ENCODE peak calls at places on chromosomes 11 and 22, in seven cellular contexts. K is GM06990, S is thoracic aorta, N is lower lobe of right lung, E is fibroblast of lung, O is fibroblast of mammary gland, J is brain microvascular endothelial cell. H is an unnamed sample.

GRCh38 chr11:109303342-109303741 is 118.6 kb upstream of the C11orf87 start:
- DNase-seq in J (no peak), N (no peak), E (no peak), O (no peak), K (no peak), S (no peak), H (peak; percentile 52)

GRCh38 chr22:46123694-46124382 is 26.5 kb upstream of the PPARA start:
- DNase-seq in O (no peak), S (no peak), J (no peak), N (no peak), E (no peak), K (no peak), H (no peak)

GRCh38 chr22:11627798-11628650 is 3900.0 kb upstream of the OR11H1 start:
- DNase-seq in J (no peak), N (no peak), O (no peak), E (no peak), S (no peak), K (no peak), H (no peak)

GRCh38 chr11:104104201-104104600 is 59.7 kb downstream of the PDGFD start:
- DNase-seq in E (no peak), S (no peak), N (no peak), K (no peak), J (no peak), O (no peak), H (no peak)

GRCh38 chr11:65577756-65578109 is 1.9 kb downstream of the EHBP1L1 start:
- DNase-seq in N (no peak), K (no peak), J (no peak), O (no peak), S (no peak), E (no peak), H (no peak)

GRCh38 chr22:37239336-37240239 is 4.5 kb downstream of the RAC2 start:
- DNase-seq in K (no peak), O (no peak), S (no peak), N (peak; percentile 33), J (no peak), E (no peak), H (no peak)

GRCh38 chr11:64413417-64413816 is 54.5 kb downstream of the RPS6KA4 start:
- DNase-seq in J (no peak), O (no peak), N (no peak), S (no peak), K (no peak), E (no peak), H (no peak)

GRCh38 chr11:132318421-132319157 is 948.2 kb downstream of the NTM start:
- DNase-seq in K (no peak), O (no peak), E (peak; percentile 82), S (no peak), N (no peak), J (peak; percentile 79), H (peak; percentile 84)

GRCh38 chr11:7364660-7365059 is 113.0 kb downstream of the SYT9 start:
- DNase-seq in N (no peak), O (no peak), K (no peak), E (no peak), S (no peak), J (no peak), H (no peak)

GRCh38 chr11:19679952-19680823 is 32.4 kb upstream of the NAV2 start:
- DNase-seq in E (peak; percentile 98), N (peak; percentile 79), S (peak; percentile 81), O (peak; percentile 99), K (no peak), J (peak; percentile 98), H (peak; percentile 96)

GRCh38 chr11:110415081-110415480 is 14.7 kb upstream of the FDX1 start:
- DNase-seq in S (no peak), K (no peak), O (no peak), N (no peak), E (no peak), J (no peak), H (no peak)

GRCh38 chr11:67648796-67649613 is 1.5 kb downstream of the ACY3 start:
- DNase-seq in O (no peak), N (no peak), K (peak; percentile 85), S (no peak), E (no peak), J (no peak), H (no peak)

GRCh38 chr11:83521647-83522596 is 235.8 kb upstream of the CCDC90B start:
- DNase-seq in S (no peak), K (no peak), O (peak; percentile 49), N (no peak), J (peak; percentile 12), E (peak; percentile 7), H (peak; percentile 25)

GRCh38 chr11:13465909-13466371 is 2.9 kb upstream of the BTBD10 start:
- DNase-seq in E (peak; percentile 38), K (no peak), O (peak; percentile 61), N (no peak), S (no peak), J (peak; percentile 35), H (peak; percentile 52)

GRCh38 chr11:86499723-86500129 is 125.0 kb downstream of the CCDC81 start:
- DNase-seq in N (no peak), E (no peak), S (no peak), J (no peak), O (no peak), K (no peak), H (no peak)

GRCh38 chr22:19524170-19525115 is at the start of gene CLDN5:
- DNase-seq in S (no peak), O (no peak), K (no peak), J (no peak), N (peak; percentile 60), E (peak; percentile 21), H (peak; percentile 23)

GRCh38 chr11:122215244-122215992 is 99.4 kb upstream of the BLID start:
- DNase-seq in J (peak; percentile 98), O (peak; percentile 94), E (peak; percentile 99), S (peak; percentile 36), K (peak; percentile 28), N (peak; percentile 70), H (peak; percentile 52)

GRCh38 chr22:46676479-46676878 is 56.3 kb downstream of the GRAMD4 start:
- DNase-seq in E (no peak), J (no peak), S (no peak), N (no peak), K (no peak), O (no peak), H (no peak)

GRCh38 chr22:21642584-21643448 is 714 bp downstream of the SDF2L1 start:
- DNase-seq in E (peak; percentile 37), S (no peak), K (peak; percentile 73), N (peak; percentile 58), O (peak; percentile 43), J (peak; percentile 43), H (peak; percentile 67)

DNA sequence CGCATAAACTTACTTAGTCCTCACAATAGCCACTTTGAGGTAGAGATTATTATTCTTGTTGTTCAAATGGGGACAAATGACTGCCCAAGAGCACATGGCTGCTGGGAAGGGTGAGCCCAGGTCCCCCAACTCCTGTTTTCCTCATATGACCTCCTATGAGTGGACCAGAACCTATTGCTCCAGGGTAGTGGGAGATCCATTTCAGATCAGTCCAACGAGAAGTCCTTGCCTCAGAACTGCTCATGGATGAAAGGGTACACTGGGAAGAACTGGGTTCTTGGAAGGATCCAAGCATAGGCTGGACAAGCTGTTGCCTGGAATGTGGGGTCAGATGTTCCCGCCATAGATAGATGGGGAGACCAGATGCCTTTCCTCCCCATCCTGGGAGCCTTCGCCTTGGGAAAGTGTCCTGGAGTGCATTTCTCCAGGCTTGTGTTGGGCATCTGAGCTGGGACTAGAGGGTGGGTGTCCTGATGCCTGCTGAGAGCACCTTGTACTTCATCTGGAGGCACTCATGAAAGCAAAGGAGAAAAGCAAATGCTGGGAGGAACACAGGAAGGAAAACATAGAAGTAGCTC is 146.3 kb upstream of the B3GAT1 start:
- DNase-seq in O (no peak), S (no peak), K (no peak), N (no peak), J (no peak), E (no peak), H (no peak)
- TF ChIP-seq CTCF in O (no peak), S (no peak), K (no peak), N (no peak), J (no peak), E (no peak), H (no peak)

DNA sequence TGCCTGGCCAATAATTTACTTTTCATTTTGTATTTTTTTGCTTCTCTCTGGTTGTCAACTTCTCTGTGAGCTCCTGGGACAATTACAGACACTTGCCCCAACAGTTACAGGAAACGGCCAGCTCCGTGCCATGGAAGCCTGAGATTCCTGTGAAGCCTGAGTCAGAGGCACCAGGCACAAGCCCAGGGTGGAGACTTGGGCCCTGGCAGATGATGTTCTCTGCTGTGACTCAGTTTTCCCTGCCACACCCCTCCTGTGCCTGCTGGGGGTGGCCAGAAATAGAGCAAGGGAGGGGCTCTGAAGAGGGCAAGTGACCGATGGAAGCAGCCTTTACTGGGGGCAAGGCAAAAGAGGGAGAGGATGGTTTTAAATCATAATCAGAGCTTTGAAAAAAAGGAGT is 4.9 kb downstream of the ATP5MGL start:
- DNase-seq in O (peak; percentile 92), N (no peak), E (peak; percentile 93), K (no peak), S (peak; percentile 84), J (peak; percentile 85), H (peak; percentile 95)
- H3K4me3 ChIP-seq in O (no peak overlapping the region), N (no peak overlapping the region), E (no peak overlapping the region), K (no peak overlapping the region), S (no peak overlapping the region), J (no peak overlapping the region), H (no peak overlapping the region)

DNA sequence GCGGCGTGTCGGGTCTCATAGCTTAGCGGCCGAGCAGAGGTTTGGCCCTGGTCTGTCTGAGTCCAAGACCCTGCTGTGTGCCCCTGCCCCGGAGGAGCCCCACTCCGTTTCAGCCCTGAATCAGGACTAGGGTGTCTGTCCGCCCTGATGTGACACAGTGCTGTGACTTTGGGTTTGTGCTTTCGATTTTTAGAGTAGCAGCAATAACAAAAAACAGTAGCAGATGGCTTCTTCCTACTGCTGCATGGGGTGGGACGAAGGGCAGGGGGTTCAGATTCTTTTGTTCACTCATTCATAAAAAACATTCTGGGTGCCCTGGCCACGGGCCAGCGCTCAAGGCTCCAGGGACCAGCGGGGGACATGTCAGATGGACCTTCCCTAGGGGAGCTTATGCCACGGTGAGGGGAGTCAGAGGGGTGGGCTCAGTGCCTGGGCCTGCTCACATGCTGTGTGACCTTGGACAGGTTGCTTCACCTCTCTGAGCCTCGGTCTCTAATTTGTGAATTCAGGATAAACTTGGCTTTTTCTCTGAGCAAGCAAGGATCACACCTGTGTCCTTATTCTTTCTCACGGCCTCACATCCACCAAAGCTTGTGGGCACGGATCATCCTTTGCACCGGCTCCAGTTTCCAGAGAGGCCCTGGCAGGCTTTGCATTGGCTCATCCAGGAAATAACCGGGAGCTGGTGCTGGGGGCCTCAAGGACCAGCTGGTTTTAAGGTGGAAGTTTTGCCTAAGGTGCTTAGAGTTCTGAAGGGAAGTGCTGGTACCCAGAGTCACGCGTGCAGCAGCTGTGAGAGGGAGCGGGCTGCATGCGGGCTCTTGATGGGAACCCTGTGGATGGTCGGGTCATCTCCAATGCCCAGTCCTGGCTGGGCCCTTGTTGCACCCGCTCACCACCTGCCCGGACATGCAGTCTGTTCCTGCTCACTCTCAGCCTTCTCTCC is 24.4 kb upstream of the PRR5 start:
- DNase-seq in K (no peak), J (no peak), N (no peak), O (no peak), S (no peak), E (no peak), H (peak; percentile 46)
- TF ChIP-seq CTCF in K (no peak), J (no peak), N (no peak), O (no peak), S (no peak), E (no peak), H (no peak)

DNA sequence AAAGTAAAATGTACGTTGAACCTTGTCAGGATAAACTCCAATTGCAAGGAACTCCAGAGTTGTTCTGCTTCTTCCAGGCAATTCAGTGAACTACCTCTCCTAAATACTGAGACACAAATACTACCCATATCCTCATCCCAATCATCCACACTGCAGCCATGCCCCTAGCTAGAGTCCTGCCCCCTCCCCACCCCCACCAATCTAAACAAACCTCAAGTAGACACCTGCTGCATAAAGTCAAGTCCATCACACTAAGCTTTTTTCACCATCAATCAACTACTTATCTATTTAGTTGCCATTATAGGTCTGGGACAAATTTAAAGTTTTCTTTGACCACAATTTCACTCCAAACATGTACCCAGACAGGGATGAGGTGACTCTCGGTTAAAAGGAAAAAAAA is 93.2 kb upstream of the APOA1 start:
- DNase-seq in N (no peak), K (no peak), O (no peak), J (no peak), E (no peak), S (no peak), H (no peak)
- H3K4me3 ChIP-seq in N (peak overlapping the region; percentile 30), K (no peak overlapping the region), O (no peak overlapping the region), J (no peak overlapping the region), E (no peak overlapping the region), S (peak overlapping the region; percentile 51), H (no peak overlapping the region)